ENCODE peak calls at places on chromosomes 11 and 22, in four cellular contexts. G is SK-N-SH, O is PC-3, U is neural progenitor cell. D is an unnamed sample. For H3F3A, the result is how much of the 10 kb centered on the place peaks cover.

GRCh38 chr11:117201906-117202305 is 2.7 kb downstream of the TAGLN start:
- DNase-seq in G (no peak), O (no peak), U (no peak), D (no peak)

GRCh38 chr11:123323482-123324056 is 106.5 kb upstream of the GRAMD1B start:
- DNase-seq in O (no peak), G (no peak), U (no peak), D (no peak)

GRCh38 chr11:6572215-6572614 is 31.2 kb downstream of the RRP8 start:
- DNase-seq in G (no peak), U (no peak), O (peak), D (no peak)

GRCh38 chr11:16925495-16926065 is 88.6 kb downstream of the PLEKHA7 start:
- DNase-seq in G (peak), U (peak), O (peak), D (peak)

GRCh38 chr11:6637871-6638270 is 17.7 kb downstream of the DCHS1 start:
- DNase-seq in G (no peak), U (no peak), O (no peak), D (no peak)

GRCh38 chr11:32827276-32827675 is 2.5 kb upstream of the PRRG4 start:
- DNase-seq in U (no peak), G (no peak), O (no peak), D (no peak)

GRCh38 chr11:33452806-33453205 is 195.6 kb downstream of the HIPK3 start:
- DNase-seq in O (peak), G (no peak), U (no peak), D (no peak)

GRCh38 chr11:72641900-72642814 is 32.1 kb downstream of the PDE2A start:
- DNase-seq in G (peak), U (peak), O (peak), D (peak)

GRCh38 chr11:59069082-59069481 is 17.0 kb upstream of the GLYATL1B start:
- DNase-seq in O (peak), U (no peak), G (no peak), D (no peak)

GRCh38 chr11:113345978-113346377 is 31.6 kb downstream of the TTC12 start:
- DNase-seq in U (no peak), G (no peak), O (no peak), D (no peak)

GRCh38 chr11:8541448-8541847 is 52.6 kb downstream of the STK33 start:
- DNase-seq in U (no peak), G (no peak), O (no peak), D (no peak)

GRCh38 chr11:32381149-32381548 is 54.2 kb downstream of the WT1 start:
- DNase-seq in U (no peak), G (no peak), O (no peak), D (no peak)

GRCh38 chr22:39152511-39153219 is at the start of gene CBX7:
- DNase-seq in U (peak), O (peak), G (peak), D (peak)

GRCh38 chr11:71336176-71336995 is 84.0 kb upstream of the SHANK2 start:
- DNase-seq in U (no peak), O (no peak), G (peak), D (no peak)

GRCh38 chr22:42908082-42908746 is 51.1 kb upstream of the ARFGAP3 start:
- DNase-seq in G (no peak), U (peak), O (no peak), D (no peak)

GRCh38 chr22:27429476-27429875 is 372.1 kb downstream of the MN1 start:
- DNase-seq in U (no peak), G (no peak), O (no peak), D (no peak)

GRCh38 chr22:45202333-45203149 is 38.2 kb downstream of the KIAA0930 start:
- DNase-seq in U (no peak), O (no peak), G (no peak), D (no peak)

GRCh38 chr11:102426000-102426399 is 26.6 kb downstream of the TMEM123 start:
- DNase-seq in G (no peak), U (no peak), O (no peak), D (no peak)

GRCh38 chr11:70170596-70171210 is 32.4 kb upstream of the FADD start:
- DNase-seq in U (no peak), O (no peak), G (no peak), D (no peak)
- H3F3A ChIP-seq in U (under half), O (under half), G (under half), D (under half)

DNA sequence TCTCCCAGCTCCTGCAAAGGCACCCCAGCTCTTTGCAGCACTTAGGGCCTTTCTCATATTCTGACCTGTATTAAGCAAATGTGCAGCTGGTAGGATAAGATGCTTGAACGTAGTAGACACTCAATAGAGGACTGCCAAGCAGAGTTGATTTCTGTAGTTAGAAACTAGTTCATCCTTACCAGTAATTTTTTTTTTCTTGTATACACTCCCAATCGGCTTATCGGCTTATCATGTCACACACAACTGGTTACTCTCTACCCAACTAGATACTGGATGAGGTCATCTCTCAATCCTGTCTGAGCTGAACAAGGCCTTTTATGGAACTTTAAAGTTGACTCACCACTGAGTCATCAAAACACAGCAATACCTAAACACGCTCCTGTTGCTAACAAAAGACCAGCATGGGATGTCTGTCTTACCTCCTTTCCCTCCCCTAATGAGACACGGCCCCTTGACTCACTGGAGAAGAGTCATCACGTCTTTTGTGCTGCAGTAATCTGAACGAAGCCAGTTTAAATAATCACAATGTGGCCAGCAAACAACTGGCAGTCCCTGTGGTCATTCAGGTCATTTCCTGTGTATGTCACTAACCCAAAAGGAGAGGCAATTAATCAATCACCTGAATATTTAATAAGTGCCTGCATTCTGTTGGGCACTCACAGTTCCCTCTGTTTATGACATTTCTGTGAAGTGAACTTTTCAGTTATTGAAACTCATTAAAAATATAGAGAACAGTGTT is 7.5 kb upstream of the WEE1 start:
- DNase-seq in U (peak), G (peak), O (peak), D (peak)
- H3F3A ChIP-seq in U (under half), G (under half), O (under half), D (under half)

GRCh38 chr22:37329239-37330140 is 47.2 kb downstream of the CYTH4 start:
- DNase-seq in G (no peak), U (peak), O (peak), D (no peak)
- H3F3A ChIP-seq in G (under half), U (under half), O (under half), D (under half)

GRCh38 chr11:119091966-119092879 is 7.5 kb downstream of the HMBS start:
- DNase-seq in O (no peak), G (no peak), U (no peak), D (no peak)
- H3F3A ChIP-seq in O (under half), G (under half), U (half or more), D (under half)

DNA sequence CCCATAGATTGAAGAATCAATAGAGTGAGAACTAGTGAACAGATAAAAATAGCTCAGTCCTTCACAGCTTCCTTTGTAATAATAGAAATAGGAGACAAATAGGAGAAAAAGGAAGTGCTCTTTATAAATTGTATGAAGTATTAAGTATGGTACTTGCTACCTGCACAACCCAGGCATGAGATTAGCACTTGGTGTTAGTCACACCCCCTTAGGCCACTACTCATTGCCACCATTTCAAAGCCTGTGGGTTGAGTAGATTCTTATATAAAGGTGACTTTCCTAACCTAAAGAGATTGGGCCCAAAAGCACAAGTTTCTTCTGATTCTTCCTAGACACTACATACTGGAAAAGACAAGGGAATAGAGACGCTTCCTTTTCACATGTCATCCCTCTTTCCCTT is 37.7 kb upstream of the ADORA2A start:
- DNase-seq in G (no peak), U (no peak), O (no peak), D (no peak)
- H3F3A ChIP-seq in G (under half), U (under half), O (under half), D (under half)

GRCh38 chr11:10315083-10315482 is 10.2 kb downstream of the ADM start:
- DNase-seq in U (no peak), O (no peak), G (no peak), D (no peak)

GRCh38 chr11:10317776-10318526 is 13.1 kb downstream of the ADM start:
- DNase-seq in G (no peak), U (peak), O (no peak), D (no peak)

GRCh38 chr11:10318527-10318802 is 13.6 kb downstream of the ADM start:
- DNase-seq in O (no peak), G (no peak), U (no peak), D (peak)

GRCh38 chr11:10319691-10320090 is 14.8 kb downstream of the ADM start:
- DNase-seq in G (peak), O (no peak), U (no peak), D (no peak)

GRCh38 chr11:10317281-10317755 is 12.4 kb downstream of the ADM start:
- DNase-seq in G (no peak), O (no peak), U (peak), D (no peak)
- H3F3A ChIP-seq in G (under half), O (under half), U (under half), D (under half)

D was measured in GM23338.